ENCODE peak calls at places on chromosome 18, in ten cellular contexts. Q is sigmoid colon; N is bronchial epithelial cell; X is adrenal gland; O is lower lobe of right lung; P is CD4-positive, CD25-positive, alpha-beta regulatory T cell; Z is effector memory CD4-positive, alpha-beta T cell; F is cardiac muscle cell; K is Peyer's patch; C is GM23248. G is an unnamed sample. For H3K27me3 and H3K36me3, the result is how much of the 10 kb centered on the place peaks cover.

GRCh38 chr18:3397031-3397750 is 52.8 kb upstream of the TGIF1 start:
- DNase-seq in Z (no peak), C (no peak), K (no peak), X (no peak), O (no peak), P (no peak), N (peak), F (no peak), Q (no peak), G (no peak)

GRCh38 chr18:27377251-27377650 is 192.1 kb upstream of the CHST9 start:
- DNase-seq in O (no peak), K (no peak), Z (no peak), C (no peak), Q (no peak), N (peak), P (no peak), F (no peak), X (no peak), G (no peak)

GRCh38 chr18:14928396-14928795 is 180.4 kb downstream of the ANKRD30B start:
- DNase-seq in C (no peak), Q (no peak), X (no peak), N (no peak), O (no peak), K (no peak), F (no peak), Z (no peak), P (no peak), G (no peak)

GRCh38 chr18:21857871-21858270 is 117.3 kb downstream of the MIB1 start:
- DNase-seq in C (no peak), K (no peak), P (no peak), Z (no peak), X (no peak), Q (no peak), F (no peak), O (no peak), N (no peak), G (no peak)

GRCh38 chr18:48053881-48054586 is 123.6 kb upstream of the SMAD2 start:
- DNase-seq in O (no peak), C (no peak), P (no peak), Q (no peak), N (no peak), Z (no peak), K (no peak), F (no peak), X (no peak), G (peak)

GRCh38 chr18:30489890-30490643 is 552.5 kb downstream of the DSC3 start:
- DNase-seq in Z (no peak), C (no peak), N (no peak), O (no peak), X (no peak), Q (no peak), P (no peak), F (no peak), K (no peak), G (no peak)

GRCh38 chr18:32598144-32598543 is 127.5 kb upstream of the GAREM1 start:
- DNase-seq in Z (no peak), K (no peak), N (no peak), C (no peak), X (no peak), O (no peak), F (no peak), Q (no peak), P (no peak), G (no peak)

GRCh38 chr18:60951091-60951490 is 382.1 kb upstream of the CDH20 start:
- DNase-seq in X (no peak), K (no peak), P (no peak), C (no peak), Q (no peak), N (no peak), F (no peak), Z (no peak), O (no peak), G (no peak)

GRCh38 chr18:54671291-54671881 is 80.3 kb downstream of the DYNAP start:
- DNase-seq in C (peak), Q (no peak), N (peak), K (no peak), Z (no peak), F (peak), O (no peak), P (no peak), X (no peak), G (peak)

GRCh38 chr18:10040287-10041011 is 126.6 kb downstream of the VAPA start:
- DNase-seq in N (no peak), Z (no peak), O (no peak), F (no peak), C (no peak), P (no peak), X (no peak), K (no peak), Q (no peak), G (no peak)

GRCh38 chr18:50880108-50880465 is 1.2 kb downstream of the ME2 start:
- DNase-seq in O (no peak), Q (no peak), C (no peak), F (no peak), X (no peak), P (no peak), Z (no peak), N (no peak), K (no peak), G (no peak)

GRCh38 chr18:61322265-61322873 is 10.9 kb upstream of the CDH20 start:
- DNase-seq in C (peak), F (peak), Q (no peak), X (peak), N (peak), Z (no peak), O (no peak), P (no peak), K (peak), G (peak)

GRCh38 chr18:47260138-47260923 is 8.9 kb upstream of the SKOR2 start:
- DNase-seq in F (peak), K (no peak), X (peak), N (peak), O (peak), Q (no peak), C (peak), Z (no peak), P (no peak), G (peak)

GRCh38 chr18:75097491-75098225 is 111.3 kb downstream of the PTGR3 start:
- DNase-seq in N (no peak), C (no peak), Q (no peak), Z (no peak), P (no peak), O (no peak), F (no peak), K (peak), X (no peak), G (no peak)

GRCh38 chr18:13216732-13217465 is 1.7 kb upstream of the LDLRAD4 start:
- DNase-seq in Z (peak), O (no peak), X (peak), N (no peak), F (peak), P (peak), K (no peak), C (peak), Q (peak), G (peak)

GRCh38 chr18:13217466-13217961 is 1.0 kb upstream of the LDLRAD4 start:
- DNase-seq in P (peak), Q (peak), N (no peak), Z (peak), O (peak), F (peak), X (peak), K (no peak), C (peak), G (peak)

GRCh38 chr18:13219012-13219396 is 444 bp downstream of the LDLRAD4 start:
- DNase-seq in O (no peak), C (no peak), F (no peak), N (no peak), P (no peak), X (no peak), Q (no peak), K (no peak), Z (no peak), G (no peak)

GRCh38 chr18:13218376-13219011 is at the start of gene LDLRAD4:
- DNase-seq in X (peak), K (no peak), C (peak), F (peak), N (no peak), P (peak), Q (peak), Z (peak), O (no peak), G (peak)

DNA sequence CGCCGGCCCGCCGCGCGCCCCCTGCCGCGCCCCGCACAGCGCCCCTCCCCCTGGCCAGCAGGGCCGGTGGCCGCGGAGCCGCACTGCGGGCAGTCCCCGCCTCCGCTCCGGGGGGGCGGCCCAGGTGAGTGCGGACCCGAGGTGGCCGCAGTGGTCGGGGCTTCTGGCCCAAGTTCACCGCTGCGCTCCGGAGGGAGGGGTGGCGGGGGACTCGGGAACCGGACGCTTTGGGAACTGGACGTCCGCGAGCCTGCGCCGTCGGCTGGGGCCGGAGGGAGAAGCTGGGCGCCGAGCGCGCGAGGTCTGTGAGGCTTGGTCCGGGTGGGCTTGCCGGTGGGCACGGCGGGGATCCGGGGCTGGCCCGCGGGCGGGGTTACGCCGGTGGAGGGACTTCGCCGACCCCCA is 587 bp upstream of the LDLRAD4 start:
- DNase-seq in K (no peak), F (no peak), N (no peak), Q (no peak), X (peak), Z (no peak), C (no peak), O (no peak), P (no peak), G (no peak)
- H3K4me3 ChIP-seq in K (peak), F (peak), N (peak), Q (peak), X (peak), Z (peak), C (no peak), O (peak), P (no peak), G (peak)

DNA sequence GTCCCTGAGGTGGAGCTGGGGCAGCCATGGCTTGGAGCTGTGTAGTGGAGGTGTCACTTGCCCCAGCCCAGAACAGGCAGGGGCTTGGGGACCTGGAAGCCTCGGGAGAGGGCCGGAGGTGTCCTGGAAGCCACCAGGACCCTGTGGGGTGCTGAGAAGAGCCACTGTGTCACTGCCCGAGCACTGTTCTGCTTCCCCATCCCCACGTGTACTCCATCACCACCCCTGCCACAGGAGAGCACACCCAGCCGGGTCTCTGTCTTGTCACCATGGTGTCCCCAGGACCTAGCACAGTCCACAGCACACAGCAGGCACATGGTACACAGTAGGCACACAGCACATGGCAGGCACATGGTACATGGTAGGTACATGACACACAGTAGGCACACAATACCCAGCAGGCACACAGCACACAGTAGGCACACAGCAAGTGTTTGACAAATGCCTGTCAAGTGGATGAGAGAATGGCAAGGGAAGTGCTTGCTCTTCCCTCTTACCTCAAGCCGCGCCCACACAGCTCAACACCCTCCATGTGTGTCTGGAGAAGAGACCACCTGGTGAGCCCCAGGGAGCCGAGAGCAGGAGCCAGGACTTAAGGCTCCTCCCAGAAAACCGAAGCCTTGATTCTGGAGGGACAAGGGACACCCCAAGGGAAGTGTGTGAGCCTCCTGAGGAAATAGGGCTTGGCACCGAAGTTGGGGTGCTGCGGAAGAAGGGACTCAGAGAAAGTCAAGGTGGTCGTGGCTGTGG is 13.3 kb downstream of the MBP start:
- DNase-seq in O (no peak), F (no peak), N (no peak), P (no peak), Z (no peak), C (no peak), K (no peak), X (no peak), Q (peak), G (no peak)
- H3K27me3 ChIP-seq in O (under half), F (under half), N (under half), P (under half), Z (under half), C (under half), K (under half), X (under half), Q (under half), G (under half)

GRCh38 chr18:23526516-23527063 is 23.3 kb downstream of the RMC1 start:
- DNase-seq in Q (no peak), O (no peak), F (no peak), X (no peak), C (no peak), N (no peak), Z (no peak), K (no peak), P (no peak), G (no peak)
- H3K36me3 ChIP-seq in Q (under half), O (half or more), F (under half), X (under half), C (under half), N (under half), Z (half or more), K (half or more), P (half or more), G (under half)

DNA sequence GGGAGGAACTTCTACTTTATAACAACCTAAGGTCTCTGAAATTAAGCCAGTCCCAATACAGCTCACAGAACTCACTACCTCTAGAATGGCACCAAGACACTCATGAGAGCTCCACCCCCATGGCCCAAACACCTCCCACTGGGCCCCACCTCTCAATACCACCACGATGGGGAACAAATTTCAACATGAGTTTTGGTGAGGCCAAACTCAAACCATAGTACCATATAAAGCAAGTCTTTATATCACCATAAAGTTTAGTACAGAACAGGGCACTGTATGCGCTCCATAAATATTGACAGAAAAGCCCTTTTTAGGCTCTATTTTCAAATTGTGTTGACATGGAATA is 3.3 kb downstream of the AFG3L2 start:
- DNase-seq in P (no peak), X (no peak), F (no peak), C (no peak), Z (no peak), O (no peak), K (no peak), Q (no peak), N (no peak), G (no peak)
- H3K4me3 ChIP-seq in P (no peak), X (no peak), F (no peak), C (no peak), Z (no peak), O (no peak), K (no peak), Q (no peak), N (no peak), G (no peak)

GRCh38 chr18:59906203-59906602 is 6.4 kb downstream of the PMAIP1 start:
- DNase-seq in K (no peak), C (no peak), Q (no peak), N (no peak), O (no peak), F (no peak), Z (no peak), P (no peak), X (no peak), G (no peak)
- H3K27me3 ChIP-seq in K (under half), C (under half), Q (under half), N (under half), O (under half), F (under half), Z (under half), P (under half), X (under half), G (under half)

G was measured in H7.